ENCODE peak calls at places on chromosomes 1 and 21, in nine cellular contexts. V is stimulated activated CD8-positive, alpha-beta memory T cell treated with anti-CD3 and anti-CD28 coated beads, Interleukin-4, amount 100 ng/mL, for 24 hours; D is heart right ventricle; W is psoas muscle; K is mucosa of gallbladder; N is D341Med; I is MG63; U is NCI-H2081; S is NCI-H69. H is an unnamed sample.

GRCh38 chr1:5427026-5427613 is 565.1 kb downstream of the NPHP4 start:
- DNase-seq in S (no peak), N (no peak), V (no peak), D (no peak), K (no peak), W (no peak), I (no peak), U (no peak), H (no peak)

GRCh38 chr1:197286634-197287033 is 18.6 kb downstream of the CRB1 start:
- DNase-seq in K (no peak), N (no peak), U (no peak), S (no peak), D (no peak), W (no peak), I (no peak), V (no peak), H (no peak)

GRCh38 chr1:23562138-23562819 is 3.0 kb upstream of the ID3 start:
- DNase-seq in V (no peak), W (peak; percentile 97), I (peak; percentile 99), D (peak; percentile 98), K (peak; percentile 87), N (peak; percentile 74), S (peak; percentile 96), U (peak; percentile 99), H (peak; percentile 95)

GRCh38 chr1:53945183-53945432 is 391 bp downstream of the IFT25 start:
- DNase-seq in N (no peak), V (no peak), D (no peak), U (no peak), I (no peak), K (no peak), S (no peak), W (no peak), H (no peak)

GRCh38 chr1:177954076-177954475 is 15.8 kb downstream of the SEC16B start:
- DNase-seq in D (no peak), I (no peak), V (no peak), N (no peak), W (no peak), U (no peak), S (no peak), K (no peak), H (no peak)

GRCh38 chr21:37579356-37579755 is 212.8 kb downstream of the DYRK1A start:
- DNase-seq in W (no peak), D (no peak), U (no peak), N (no peak), K (no peak), I (no peak), S (no peak), V (no peak), H (no peak)

GRCh38 chr1:17612831-17613230 is 73.3 kb downstream of the ARHGEF10L start:
- DNase-seq in K (no peak), N (no peak), W (no peak), D (no peak), I (no peak), V (no peak), U (no peak), S (no peak), H (no peak)

GRCh38 chr1:115469703-115470476 is 131.8 kb upstream of the NGF start:
- DNase-seq in K (no peak), W (peak; percentile 60), U (peak; percentile 32), D (peak; percentile 22), V (no peak), I (peak; percentile 56), N (peak; percentile 77), S (peak; percentile 23), H (peak; percentile 38)

GRCh38 chr1:53316742-53317650 is 10.9 kb downstream of the LRP8 start:
- DNase-seq in N (peak; percentile 56), D (no peak), S (peak; percentile 95), V (no peak), I (no peak), K (no peak), W (peak; percentile 43), U (peak; percentile 58), H (peak; percentile 18)

GRCh38 chr1:10917513-10918454 is 94.7 kb upstream of the TARDBP start:
- DNase-seq in K (no peak), I (no peak), V (no peak), S (no peak), W (no peak), U (no peak), D (no peak), N (peak; percentile 24), H (no peak)